ENCODE peak calls at places on chromosome 21, in nine cellular contexts. I, C, F, T, E, X, D, L and M are unnamed samples.

GRCh38 chr21:45865106-45865835 is 116.3 kb upstream of the COL6A1 start:
- DNase-seq in T (no peak), E (no peak), L (no peak), D (no peak), C (no peak), F (no peak), I (no peak), X (no peak), M (no peak)

GRCh38 chr21:17818158-17819113 is 720 bp downstream of the C21orf91 start:
- DNase-seq in L (no peak), F (no peak), T (no peak), I (peak; percentile 1), C (peak; percentile 59), E (peak; percentile 55), D (no peak), X (peak; percentile 40), M (peak; percentile 45)

GRCh38 chr21:36478941-36479340 is 981 bp downstream of the CLDN14 start:
- DNase-seq in C (no peak), E (peak; percentile 48), T (no peak), D (no peak), F (no peak), I (peak; percentile 15), L (no peak), X (no peak), M (no peak)

GRCh38 chr21:20276377-20276776 is 721.8 kb upstream of the NCAM2 start:
- DNase-seq in I (no peak), E (no peak), T (no peak), D (no peak), C (no peak), F (no peak), L (no peak), X (no peak), M (no peak)

GRCh38 chr21:46607605-46608004 is 2.7 kb upstream of the S100B start:
- DNase-seq in L (no peak), F (no peak), D (no peak), C (no peak), E (no peak), T (no peak), I (no peak), X (no peak), M (no peak)

GRCh38 chr21:37219766-37220432 is 47.2 kb downstream of the VPS26C start:
- DNase-seq in D (no peak), L (no peak), T (no peak), X (no peak), F (no peak), I (no peak), E (no peak), C (no peak), M (no peak)

GRCh38 chr21:27036736-27037301 is 69.9 kb upstream of the ADAMTS5 start:
- DNase-seq in T (no peak), C (no peak), E (no peak), I (no peak), D (no peak), X (no peak), F (no peak), L (no peak), M (no peak)

GRCh38 chr21:37208056-37208705 is 59.0 kb downstream of the VPS26C start:
- DNase-seq in D (peak; percentile 15), T (no peak), C (peak; percentile 51), L (no peak), I (no peak), X (peak; percentile 43), F (no peak), E (no peak), M (peak; percentile 78)

GRCh38 chr21:41977034-41977950 is 23.5 kb upstream of the C2CD2 start:
- DNase-seq in D (peak; percentile 1), E (no peak), T (no peak), C (no peak), F (no peak), I (no peak), X (no peak), L (no peak), M (no peak)

GRCh38 chr21:19759836-19760235 is 1238.4 kb upstream of the NCAM2 start:
- DNase-seq in C (no peak), E (no peak), D (no peak), I (no peak), F (no peak), T (no peak), X (no peak), L (no peak), M (no peak)

GRCh38 chr21:46352913-46353312 is 29.0 kb downstream of the PCNT start:
- DNase-seq in C (no peak), T (no peak), L (no peak), F (no peak), D (no peak), E (no peak), X (no peak), I (no peak), M (peak; percentile 15)

GRCh38 chr21:21897275-21897883 is 899.2 kb downstream of the NCAM2 start:
- DNase-seq in D (no peak), E (no peak), L (no peak), X (no peak), C (peak; percentile 12), F (no peak), I (no peak), T (no peak), M (no peak)

GRCh38 chr21:14989359-14989758 is 75.4 kb downstream of the NRIP1 start:
- DNase-seq in X (no peak), E (peak; percentile 20), D (no peak), L (no peak), C (no peak), T (no peak), I (no peak), F (no peak), M (peak; percentile 38)

DNA sequence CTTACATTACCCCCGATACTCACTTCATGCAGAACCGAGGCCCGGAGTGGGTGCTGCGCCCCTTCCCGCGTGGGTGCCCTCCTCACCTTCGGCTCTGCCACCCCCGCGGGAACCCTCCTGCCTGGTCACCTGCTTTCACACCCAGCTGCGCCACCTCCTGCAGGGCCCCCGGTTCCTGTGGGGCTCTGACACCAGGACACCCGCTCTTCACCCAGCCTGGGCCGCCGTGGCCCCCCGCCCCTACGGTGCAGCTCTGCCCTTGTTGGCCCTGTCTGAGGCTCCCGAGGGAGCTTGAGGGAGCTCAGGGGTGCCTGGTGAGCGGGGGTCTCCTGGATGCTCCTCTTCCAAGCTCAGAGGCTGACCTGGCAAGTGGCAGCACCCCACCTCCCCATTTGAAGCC is 19.0 kb downstream of the RRP1 start:
- DNase-seq in X (no peak), E (no peak), L (no peak), D (no peak), F (no peak), T (no peak), C (no peak), I (no peak), M (no peak)
- H3K4me1 ChIP-seq in X (peaks cover 8% of the 10 kb centered on the region), E (peaks cover 19% of the 10 kb centered on the region), L (peaks cover 3% of the 10 kb centered on the region), D (peaks cover 25% of the 10 kb centered on the region), F (peaks cover 42% of the 10 kb centered on the region), T (no peaks in the 10 kb centered on the region), C (peaks cover 7% of the 10 kb centered on the region), I (peaks cover 9% of the 10 kb centered on the region), M (peaks cover 8% of the 10 kb centered on the region)

DNA sequence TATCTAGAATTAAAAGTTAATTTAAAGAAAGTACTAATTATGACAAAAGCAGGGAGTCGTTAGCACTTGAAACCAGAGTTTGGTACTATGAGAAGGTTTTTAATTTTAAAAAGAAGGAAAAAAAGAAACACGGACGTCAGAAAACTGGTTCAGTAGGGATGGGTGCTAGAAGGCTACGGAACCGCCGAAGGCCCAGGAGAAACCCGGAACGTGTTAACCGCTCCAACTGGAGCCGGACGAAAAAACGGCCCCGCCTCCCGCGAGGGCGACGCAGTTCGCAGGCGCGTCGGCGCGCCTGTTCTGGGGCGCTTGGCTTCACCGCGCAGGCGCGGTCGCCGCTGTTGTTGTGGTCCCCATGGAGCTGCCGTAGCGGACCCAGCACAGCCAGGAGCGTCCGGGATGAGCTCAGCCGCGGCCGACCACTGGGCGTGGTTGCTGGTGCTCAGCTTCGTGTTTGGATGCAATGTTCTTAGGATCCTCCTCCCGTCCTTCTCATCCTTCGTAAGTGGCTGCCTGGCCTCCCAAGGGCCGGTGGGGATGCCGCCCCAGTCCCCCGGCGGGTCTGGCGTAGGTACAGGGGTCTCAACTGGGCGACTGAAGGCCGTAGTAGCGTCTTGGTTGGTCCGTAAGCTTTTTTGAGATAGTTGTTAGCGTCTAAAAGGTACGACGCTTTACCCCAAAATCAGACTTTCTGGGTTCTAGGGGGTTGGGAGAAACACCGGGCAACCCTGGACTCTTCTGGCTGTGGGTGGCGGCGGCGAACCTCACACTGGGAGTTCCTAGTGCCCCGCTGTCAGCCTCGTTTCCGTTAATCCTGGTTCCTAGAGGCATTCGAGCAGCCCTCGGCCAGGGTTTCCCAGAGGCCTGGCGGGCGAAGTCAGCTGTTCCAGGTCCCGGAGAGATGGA is 31.4 kb upstream of the HMGN1 start:
- DNase-seq in T (peak; percentile 85), L (peak; percentile 81), X (peak; percentile 93), D (peak; percentile 86), F (peak; percentile 39), C (peak; percentile 88), I (peak; percentile 72), E (peak; percentile 95), M (peak; percentile 95)
- TF ChIP-seq POLR2A in T (no peak), L (peak; percentile 62), X (peak; percentile 88), D (peak; percentile 86), F (peak; percentile 70), C (peak; percentile 66), I (peak; percentile 48), E (peak; percentile 86), M (no peak)

GRCh38 chr21:43927591-43928229 is 62.7 kb downstream of the AGPAT3 start:
- DNase-seq in X (no peak), E (no peak), I (no peak), L (no peak), F (no peak), D (no peak), C (no peak), T (no peak), M (no peak)

GRCh38 chr21:43924421-43925095 is 59.5 kb downstream of the AGPAT3 start:
- DNase-seq in D (no peak), F (no peak), C (no peak), E (no peak), X (no peak), T (no peak), L (no peak), I (no peak), M (no peak)

GRCh38 chr21:43926196-43926595 is 61.2 kb downstream of the AGPAT3 start:
- DNase-seq in F (no peak), C (no peak), E (no peak), T (no peak), X (no peak), D (no peak), I (no peak), L (no peak), M (peak; percentile 21)

GRCh38 chr21:43925096-43925481 is 60.1 kb downstream of the AGPAT3 start:
- DNase-seq in I (no peak), D (no peak), C (no peak), X (no peak), T (no peak), E (no peak), F (no peak), L (no peak), M (peak; percentile 57)

DNA sequence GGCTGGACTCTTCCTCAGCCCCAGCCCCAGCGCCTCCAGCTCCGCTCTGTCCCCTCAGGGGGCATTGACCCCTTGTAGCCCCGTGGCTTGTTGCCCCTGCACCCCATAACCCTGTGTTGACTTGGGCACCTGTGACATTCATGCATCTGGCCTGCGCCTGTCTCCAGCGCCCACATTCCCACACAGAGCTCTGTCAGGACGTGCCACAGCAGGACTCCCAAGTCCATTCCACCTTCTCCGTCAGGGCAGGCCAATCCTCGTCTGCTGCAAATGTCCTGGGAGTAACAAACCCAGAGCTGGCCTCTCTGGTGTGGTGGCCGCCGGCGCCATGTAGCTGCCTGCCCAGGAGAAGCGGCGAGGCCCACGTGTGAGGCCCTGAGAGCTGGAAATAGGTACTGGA is 60.6 kb downstream of the AGPAT3 start:
- DNase-seq in F (no peak), D (no peak), E (no peak), X (no peak), L (no peak), T (no peak), C (no peak), I (no peak), M (peak; percentile 28)
- H3K4me1 ChIP-seq in F (peaks cover 59% of the 10 kb centered on the region), D (peaks cover 42% of the 10 kb centered on the region), E (no peaks in the 10 kb centered on the region), X (peaks cover 25% of the 10 kb centered on the region), L (no peaks in the 10 kb centered on the region), T (no peaks in the 10 kb centered on the region), C (peaks cover 32% of the 10 kb centered on the region), I (no peaks in the 10 kb centered on the region), M (peaks cover 60% of the 10 kb centered on the region)

GRCh38 chr21:33370292-33370691 is 32.9 kb upstream of the IFNGR2 start:
- DNase-seq in F (no peak), C (no peak), X (no peak), E (no peak), D (no peak), T (no peak), L (no peak), I (no peak), M (no peak)
- TF ChIP-seq POLR2A in F (no peak), C (no peak), X (no peak), E (no peak), D (no peak), T (no peak), L (no peak), I (no peak), M (no peak)